ENCODE peak calls at places on chromosomes 5 and 9, in seven cellular contexts. C is Peyer's patch, U is IMR-90, Y is transverse colon, L is prostate gland, M is upper lobe of left lung, J is ovary. K is an unnamed sample.

GRCh38 chr9:90300901-90301688 is 341.5 kb downstream of the DIRAS2 start:
- DNase-seq in C (peak), U (peak), Y (peak), L (no peak), M (no peak), J (no peak), K (no peak)

GRCh38 chr9:2125909-2126308 is 110.8 kb downstream of the SMARCA2 start:
- DNase-seq in C (no peak), U (peak), Y (no peak), L (no peak), M (no peak), J (no peak), K (no peak)

GRCh38 chr5:95422842-95423241 is 31.7 kb downstream of the FAM81B start:
- DNase-seq in C (no peak), U (no peak), Y (no peak), L (no peak), M (no peak), J (no peak), K (no peak)

GRCh38 chr5:107933326-107933725 is 262.6 kb upstream of the EFNA5 start:
- DNase-seq in C (no peak), U (no peak), Y (no peak), L (no peak), M (no peak), J (no peak), K (no peak)

GRCh38 chr9:23254404-23255184 is 571.4 kb downstream of the ELAVL2 start:
- DNase-seq in C (no peak), U (no peak), Y (no peak), L (no peak), M (no peak), J (no peak), K (no peak)

GRCh38 chr9:137506702-137507171 is 43.5 kb downstream of the PNPLA7 start:
- DNase-seq in C (no peak), U (peak), Y (no peak), L (no peak), M (no peak), J (no peak), K (no peak)

GRCh38 chr9:14424323-14424722 is 110.4 kb upstream of the NFIB start:
- DNase-seq in C (no peak), U (no peak), Y (no peak), L (no peak), M (no peak), J (no peak), K (no peak)

GRCh38 chr5:133947431-133947841 is 21.0 kb downstream of the C5orf15 start:
- DNase-seq in C (no peak), U (peak), Y (no peak), L (no peak), M (no peak), J (no peak), K (no peak)

GRCh38 chr9:99851028-99851822 is 29.5 kb downstream of the NR4A3 start:
- DNase-seq in C (peak), U (no peak), Y (peak), L (no peak), M (no peak), J (no peak), K (no peak)

GRCh38 chr5:68662804-68663307 is 431.0 kb upstream of the SLC30A5 start:
- DNase-seq in C (no peak), U (no peak), Y (no peak), L (no peak), M (no peak), J (no peak), K (no peak)

GRCh38 chr9:19748278-19749126 is 40.3 kb downstream of the SLC24A2 start:
- DNase-seq in C (no peak), U (no peak), Y (no peak), L (no peak), M (no peak), J (no peak), K (no peak)

GRCh38 chr9:88954073-88954472 is 37.2 kb upstream of the S1PR3 start:
- DNase-seq in C (no peak), U (peak), Y (no peak), L (no peak), M (no peak), J (no peak), K (no peak)

GRCh38 chr5:1930880-1931589 is 48.3 kb upstream of the IRX4 start:
- DNase-seq in C (no peak), U (no peak), Y (no peak), L (peak), M (no peak), J (peak), K (peak)

GRCh38 chr9:131484051-131484445 is 18.7 kb upstream of the POMT1 start:
- DNase-seq in C (no peak), U (no peak), Y (no peak), L (no peak), M (no peak), J (no peak), K (no peak)

GRCh38 chr9:93658184-93658925 is 82.0 kb downstream of the PHF2 start:
- DNase-seq in C (peak), U (no peak), Y (peak), L (no peak), M (no peak), J (no peak), K (no peak)

GRCh38 chr9:130331573-130331972 is 66.0 kb downstream of the HMCN2 start:
- DNase-seq in C (peak), U (peak), Y (peak), L (no peak), M (no peak), J (no peak), K (peak)

GRCh38 chr5:163506726-163507125 is 1.3 kb downstream of the MAT2B start:
- DNase-seq in C (no peak), U (peak), Y (no peak), L (no peak), M (no peak), J (no peak), K (no peak)

GRCh38 chr5:113281194-113281593 is 153.6 kb downstream of the TSSK1B start:
- DNase-seq in C (no peak), U (peak), Y (no peak), L (no peak), M (no peak), J (no peak), K (no peak)

GRCh38 chr9:121736147-121736721 is 84.8 kb downstream of the DAB2IP start:
- DNase-seq in C (peak), U (peak), Y (peak), L (peak), M (peak), J (peak), K (peak)

GRCh38 chr5:138929571-138929955 is 54.4 kb upstream of the LRRTM2 start:
- DNase-seq in C (no peak), U (no peak), Y (no peak), L (no peak), M (no peak), J (no peak), K (no peak)

GRCh38 chr5:10535237-10535530 is 28.7 kb upstream of the ANKRD33B start:
- DNase-seq in C (no peak), U (no peak), Y (no peak), L (no peak), M (no peak), J (no peak), K (no peak)

GRCh38 chr5:140549237-140550144 is 2.0 kb downstream of the EIF4EBP3 start:
- DNase-seq in C (peak), U (peak), Y (peak), L (peak), M (peak), J (no peak), K (peak)

GRCh38 chr5:140551872-140552271 is 4.4 kb downstream of the EIF4EBP3 start:
- DNase-seq in C (peak), U (no peak), Y (no peak), L (no peak), M (no peak), J (no peak), K (no peak)

GRCh38 chr5:140548300-140548688 is 832 bp downstream of the EIF4EBP3 start:
- DNase-seq in C (peak), U (no peak), Y (peak), L (no peak), M (peak), J (no peak), K (no peak)

GRCh38 chr5:140548791-140549190 is 1.3 kb downstream of the EIF4EBP3 start:
- DNase-seq in C (peak), U (no peak), Y (no peak), L (peak), M (no peak), J (no peak), K (no peak)

DNA sequence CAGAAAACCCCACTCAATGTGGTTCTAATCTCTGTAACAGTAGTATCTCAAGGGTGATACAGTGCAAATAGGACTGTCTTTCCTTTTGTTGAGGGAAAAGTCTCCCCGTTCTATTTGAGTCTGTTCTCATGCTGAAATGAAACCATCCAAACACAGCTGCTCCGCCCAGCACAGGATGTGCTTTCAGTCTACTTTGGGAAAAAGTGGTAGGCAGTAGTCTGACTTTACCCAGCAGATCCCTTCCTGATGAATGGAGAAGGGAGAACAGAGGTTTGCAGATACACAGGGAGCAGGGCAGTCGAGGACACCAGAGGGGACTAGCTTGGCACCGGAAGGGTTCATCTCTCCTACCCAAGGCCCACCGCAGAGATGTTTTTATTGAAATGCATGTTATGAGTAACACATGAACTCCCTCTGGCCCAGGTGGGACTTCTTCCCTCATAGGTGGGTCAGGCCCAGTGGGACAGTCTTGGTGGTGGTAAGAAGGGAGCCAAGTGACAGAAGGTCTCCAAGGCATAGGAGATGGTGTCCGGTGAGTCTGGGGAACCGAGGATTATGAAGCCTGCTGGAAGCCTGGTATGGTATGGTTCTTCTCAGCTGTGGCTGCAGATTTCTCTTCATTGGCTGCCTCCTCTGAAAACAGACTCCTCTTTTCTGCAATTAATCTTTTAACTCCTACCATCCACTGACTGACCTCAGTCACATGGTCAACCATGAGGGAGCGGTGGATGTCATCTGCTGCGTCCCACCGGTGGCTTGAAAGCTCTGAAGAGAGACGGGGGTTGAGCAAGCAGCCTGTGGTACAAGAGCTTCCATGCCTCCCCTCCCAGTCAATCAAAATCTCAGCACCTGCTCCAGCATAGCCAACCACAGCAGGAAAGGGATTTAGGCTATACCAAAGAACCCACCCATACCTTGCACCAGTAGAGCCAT is 3.0 kb downstream of the EIF4EBP3 start:
- DNase-seq in C (peak), U (no peak), Y (no peak), L (peak), M (no peak), J (no peak), K (no peak)
- TF ChIP-seq POLR2A in C (no peak), U (no peak), Y (no peak), L (no peak), M (no peak), J (no peak), K (no peak)

GRCh38 chr9:76403352-76403751 is 9.1 kb upstream of the RFK start:
- DNase-seq in C (no peak), U (peak), Y (no peak), L (no peak), M (no peak), J (no peak), K (no peak)
- H3K4me3 ChIP-seq in C (peak), U (no peak), Y (peak), L (no peak), M (no peak), J (no peak), K (no peak)

DNA sequence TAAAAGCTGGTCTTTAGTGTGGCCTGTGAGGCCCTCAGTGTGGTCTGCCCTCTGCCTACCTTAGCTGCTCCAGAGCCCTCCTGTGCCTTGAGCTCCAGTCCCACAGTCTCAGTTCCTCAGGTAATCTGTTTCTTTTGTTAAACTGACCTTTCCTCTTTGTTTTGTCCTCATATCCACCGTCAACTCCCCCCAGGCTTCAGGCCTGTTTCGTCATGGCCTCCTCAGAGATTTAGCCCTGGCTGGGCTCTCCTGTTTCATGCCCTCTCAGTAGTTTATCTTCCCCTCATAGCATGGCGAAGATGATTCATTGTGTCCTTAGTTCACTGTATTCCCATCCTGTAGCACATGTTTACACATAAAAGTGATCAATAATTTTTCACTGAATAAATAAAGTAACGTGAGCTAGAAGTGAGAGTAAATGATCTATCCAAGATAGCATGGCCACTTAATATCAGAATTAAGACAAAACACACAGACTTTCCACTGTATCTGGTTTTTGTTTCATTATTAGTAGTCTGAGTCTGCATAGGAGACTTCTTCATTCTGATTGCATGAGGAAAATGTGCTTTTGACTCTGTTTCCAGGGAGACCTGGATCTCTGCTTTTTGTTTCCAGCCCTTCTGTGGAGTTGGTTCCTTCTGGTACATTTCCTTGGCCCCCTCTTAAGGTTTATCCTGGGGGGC is 70.4 kb downstream of the SNX24 start:
- DNase-seq in C (no peak), U (no peak), Y (no peak), L (no peak), M (no peak), J (no peak), K (no peak)
- TF ChIP-seq POLR2A in C (no peak), U (no peak), Y (no peak), L (no peak), M (no peak), J (no peak), K (no peak)

GRCh38 chr5:98781964-98782363 is 8.5 kb downstream of the RGMB start:
- DNase-seq in C (no peak), U (no peak), Y (no peak), L (no peak), M (no peak), J (no peak), K (no peak)

GRCh38 chr5:98777295-98777694 is 3.8 kb downstream of the RGMB start:
- DNase-seq in C (no peak), U (no peak), Y (no peak), L (no peak), M (no peak), J (no peak), K (no peak)

GRCh38 chr5:98781520-98781919 is 8.1 kb downstream of the RGMB start:
- DNase-seq in C (no peak), U (no peak), Y (no peak), L (no peak), M (no peak), J (no peak), K (no peak)

GRCh38 chr5:98780390-98780789 is 6.9 kb downstream of the RGMB start:
- DNase-seq in C (no peak), U (no peak), Y (no peak), L (no peak), M (no peak), J (no peak), K (no peak)

DNA sequence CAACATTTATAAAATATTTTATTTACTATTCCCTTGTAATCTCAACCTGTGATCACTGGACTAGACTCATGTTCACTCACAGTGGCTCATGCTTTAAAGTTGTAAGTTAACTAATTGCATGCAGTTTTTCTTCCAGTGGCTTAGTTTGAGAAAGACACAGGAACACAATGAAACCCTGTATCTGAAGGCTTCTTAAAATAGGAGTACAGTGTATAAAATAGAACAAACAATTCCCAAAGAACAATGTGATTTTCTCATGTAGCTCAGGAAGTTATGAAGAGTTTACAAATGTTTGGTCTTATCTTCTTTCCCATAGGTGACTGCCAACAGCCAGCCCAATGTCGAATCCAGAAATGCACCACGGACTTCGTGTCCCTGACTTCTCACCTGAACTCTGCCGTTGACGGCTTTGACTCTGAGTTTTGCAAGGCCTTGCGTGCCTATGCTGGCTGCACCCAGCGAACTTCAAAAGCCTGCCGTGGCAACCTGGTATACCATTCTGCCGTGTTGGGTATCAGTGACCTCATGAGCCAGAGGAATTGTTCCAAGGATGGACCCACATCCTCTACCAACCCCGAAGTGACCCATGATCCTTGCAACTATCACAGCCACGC is 5.9 kb downstream of the RGMB start:
- DNase-seq in C (peak), U (no peak), Y (peak), L (peak), M (no peak), J (no peak), K (no peak)
- H3K4me3 ChIP-seq in C (peak), U (peak), Y (peak), L (no peak), M (no peak), J (no peak), K (no peak)

GRCh38 chr9:97508852-97509251 is 7.4 kb downstream of the TMOD1 start:
- DNase-seq in C (no peak), U (no peak), Y (no peak), L (no peak), M (no peak), J (no peak), K (no peak)
- TF ChIP-seq POLR2A in C (no peak), U (no peak), Y (no peak), L (no peak), M (no peak), J (no peak), K (no peak)

GRCh38 chr5:172453206-172453985 is 929 bp downstream of the SH3PXD2B start:
- DNase-seq in C (no peak), U (peak), Y (peak), L (no peak), M (peak), J (peak), K (no peak)
- H3K4me3 ChIP-seq in C (peak), U (peak), Y (peak), L (peak), M (peak), J (peak), K (peak)